ENCODE peak calls at places on chromosomes 12 and 14, in four cellular contexts. X is A549, P is tibial nerve, Z is fibroblast of lung. E is an unnamed sample.

GRCh38 chr14:30240002-30240401 is 312.4 kb upstream of the PRKD1 start:
- DNase-seq in P (no peak), Z (no peak), X (no peak), E (no peak)

GRCh38 chr14:80202888-80203562 is 8.3 kb downstream of the DIO2 start:
- DNase-seq in P (no peak), Z (no peak), X (peak), E (no peak)

GRCh38 chr12:65449400-65449799 is 170.9 kb downstream of the MSRB3 start:
- DNase-seq in P (no peak), X (no peak), Z (peak), E (peak)

GRCh38 chr12:24360461-24360860 is 411.0 kb upstream of the SOX5 start:
- DNase-seq in X (no peak), P (no peak), Z (no peak), E (no peak)

GRCh38 chr12:16352481-16352880 is 5.0 kb downstream of the MGST1 start:
- DNase-seq in P (no peak), Z (peak), X (no peak), E (no peak)

GRCh38 chr12:110782068-110782467 is 39.4 kb upstream of the PPP1CC start:
- DNase-seq in X (no peak), P (no peak), Z (no peak), E (no peak)

GRCh38 chr14:81302613-81303012 is 81.9 kb upstream of the GTF2A1 start:
- DNase-seq in X (peak), Z (no peak), P (no peak), E (no peak)

GRCh38 chr12:14955876-14956811 is 5.3 kb downstream of the ARHGDIB start:
- DNase-seq in P (no peak), X (no peak), Z (no peak), E (no peak)

GRCh38 chr14:95061317-95062093 is 95.8 kb downstream of the DICER1 start:
- DNase-seq in X (no peak), Z (no peak), P (no peak), E (no peak)

DNA sequence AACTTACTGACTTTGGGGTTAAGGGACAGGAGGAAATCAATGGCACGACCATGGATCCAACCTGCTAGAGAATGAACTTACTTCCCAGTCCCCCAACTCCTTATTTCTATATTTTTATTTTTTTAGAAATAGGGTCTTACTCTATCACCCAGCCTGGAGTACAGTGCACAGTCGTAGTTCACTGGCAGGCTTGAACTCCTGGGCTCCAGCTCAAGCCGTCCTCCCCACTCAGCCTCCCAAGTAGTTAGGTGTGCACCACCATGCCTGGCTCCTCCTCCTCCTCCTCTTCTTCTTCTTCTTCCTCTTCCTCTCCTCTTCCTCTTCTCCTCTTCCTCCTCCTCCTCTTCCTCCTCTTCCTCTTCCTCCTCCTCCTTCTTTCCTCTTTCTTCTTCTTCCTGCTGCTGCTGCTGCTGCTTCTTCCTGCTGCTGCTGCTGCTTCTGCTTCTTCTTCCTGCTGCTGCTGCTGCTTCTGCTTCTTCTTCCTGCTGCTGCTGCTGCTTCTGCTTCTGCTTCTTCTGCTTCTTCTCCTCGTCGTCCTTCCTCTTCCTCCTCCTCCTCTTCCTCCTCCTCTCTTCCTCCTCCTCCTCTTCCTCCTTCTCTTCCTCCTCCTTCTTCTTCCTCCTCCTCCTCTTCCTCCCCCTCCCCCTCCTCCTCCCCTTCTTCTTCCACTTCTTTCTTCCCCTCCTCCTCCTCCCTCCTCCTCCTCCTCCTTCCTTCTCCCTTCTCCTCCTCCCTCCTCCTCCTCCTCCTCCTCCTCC is 390.1 kb upstream of the RGS6 start:
- DNase-seq in Z (no peak), P (no peak), X (no peak), E (no peak)
- H3K27ac ChIP-seq in Z (no peak), P (no peak), X (no peak), E (no peak)

DNA sequence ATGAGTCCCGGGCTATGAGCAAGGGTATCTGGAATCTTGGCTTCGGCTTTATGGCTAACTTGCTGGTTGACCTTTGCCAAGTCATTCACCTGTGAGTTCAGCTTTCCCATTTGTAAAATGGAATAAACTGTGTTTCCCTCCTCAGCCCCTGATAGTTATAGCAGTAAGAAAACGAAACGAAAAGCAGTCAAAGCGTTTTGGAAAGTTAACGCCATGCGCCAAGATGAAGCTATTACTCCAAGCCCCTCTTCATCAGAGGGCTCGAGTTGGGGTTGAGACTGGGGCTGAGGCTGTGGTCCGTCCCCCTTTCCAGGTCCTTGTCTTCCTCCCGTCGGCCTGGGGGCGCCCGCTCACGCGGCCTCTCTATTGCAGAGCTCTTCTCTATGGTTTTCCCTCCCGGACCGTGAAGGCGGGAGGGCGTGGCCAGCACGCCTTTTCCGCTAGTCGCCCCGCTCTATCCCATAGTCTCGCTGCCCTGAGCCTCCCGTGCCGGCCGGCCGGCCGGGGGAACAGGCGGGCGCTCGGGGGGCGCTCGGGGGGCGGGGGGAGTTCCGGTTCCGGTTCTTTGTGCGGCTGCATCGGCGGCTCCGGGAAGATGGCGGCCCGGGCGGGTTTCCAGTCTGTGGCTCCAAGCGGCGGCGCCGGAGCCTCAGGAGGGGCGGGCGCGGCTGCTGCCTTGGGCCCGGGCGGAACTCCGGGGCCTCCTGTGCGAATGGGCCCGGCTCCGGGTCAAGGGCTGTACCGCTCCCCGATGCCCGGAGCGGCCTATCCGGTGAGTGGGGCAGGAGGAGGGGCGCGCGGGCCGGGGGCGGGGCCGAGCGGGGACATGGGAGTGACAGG is at the start of gene SMARCD1:
- DNase-seq in P (peak), X (peak), Z (peak), E (no peak)
- H3K27ac ChIP-seq in P (peak), X (peak), Z (peak), E (peak)

DNA sequence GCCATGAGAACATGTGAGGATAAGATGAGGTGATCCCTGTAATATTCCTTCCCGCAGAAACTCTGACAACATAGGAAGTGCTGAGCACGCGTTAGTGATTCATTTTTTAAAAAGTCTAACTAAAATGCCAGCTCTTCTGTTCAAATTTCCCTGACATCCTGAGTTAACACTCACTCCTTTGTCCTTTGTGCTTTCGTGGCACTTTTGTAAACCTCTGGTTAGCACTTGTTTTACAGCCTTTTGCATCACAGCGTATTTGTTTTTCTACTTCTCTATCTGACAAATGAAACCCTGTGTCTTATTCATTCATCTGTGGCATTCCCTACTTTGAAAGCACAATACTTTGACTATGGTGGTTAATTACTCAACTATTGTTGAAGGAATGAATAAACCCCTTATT is 313.6 kb downstream of the NUAK1 start:
- DNase-seq in P (no peak), Z (peak), X (no peak), E (peak)
- H3K27ac ChIP-seq in P (no peak), Z (no peak), X (no peak), E (peak)

DNA sequence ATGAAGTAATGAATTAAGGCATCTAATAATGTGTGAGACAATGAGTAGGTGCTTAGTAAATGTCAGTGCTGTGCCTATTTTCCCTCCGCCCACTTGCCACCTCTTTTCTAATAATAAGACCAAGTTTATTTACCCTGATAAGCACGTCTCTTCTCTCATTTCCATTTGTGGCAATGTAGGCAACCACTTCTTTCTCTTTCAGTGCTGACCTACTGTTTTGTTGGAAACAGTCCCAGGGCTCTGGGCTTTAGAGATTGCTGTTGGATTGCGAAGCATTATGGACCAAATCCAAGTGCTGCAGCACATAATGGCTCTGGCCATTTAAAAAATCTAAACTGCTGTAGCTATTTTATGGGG is 141.3 kb upstream of the PLEKHG7 start:
- DNase-seq in X (no peak), Z (peak), P (peak), E (no peak)
- H3K27ac ChIP-seq in X (peak), Z (no peak), P (peak), E (no peak)

GRCh38 chr14:64778114-64778754 is 74.0 kb downstream of the PLEKHG3 start:
- DNase-seq in P (no peak), X (no peak), Z (no peak), E (no peak)

GRCh38 chr14:64779472-64779871 is 75.2 kb downstream of the PLEKHG3 start:
- DNase-seq in P (no peak), X (no peak), Z (no peak), E (no peak)

GRCh38 chr14:64775081-64775777 is 71.0 kb downstream of the PLEKHG3 start:
- DNase-seq in P (no peak), Z (no peak), X (no peak), E (no peak)

GRCh38 chr14:64774272-64774671 is 70.0 kb downstream of the PLEKHG3 start:
- DNase-seq in X (no peak), P (no peak), Z (no peak), E (no peak)

DNA sequence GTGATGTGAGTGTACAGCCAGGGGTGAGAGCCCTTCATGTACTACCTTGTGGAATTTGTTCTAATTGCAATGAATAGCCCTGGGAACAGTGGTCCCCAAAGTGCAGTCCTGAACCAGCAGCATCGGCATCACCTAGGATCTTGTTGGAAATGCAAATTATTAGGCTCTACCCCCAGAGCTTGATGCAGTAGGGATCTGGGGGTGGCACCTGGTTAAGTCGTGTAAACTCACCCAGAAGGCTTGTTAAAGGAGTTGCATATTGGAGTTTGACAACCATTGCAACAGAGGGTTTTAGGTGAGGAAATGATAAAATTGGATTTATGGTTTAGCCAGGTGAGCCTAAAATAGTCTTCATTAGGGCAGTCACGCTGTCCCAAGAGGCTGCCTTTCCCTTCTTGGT is 73.2 kb downstream of the PLEKHG3 start:
- DNase-seq in X (no peak), Z (no peak), P (no peak), E (no peak)
- H3K27ac ChIP-seq in X (no peak), Z (no peak), P (no peak), E (no peak)